ENCODE peak calls at places on chromosomes 6 and 20, in five cellular contexts. L, D, Z, O and G are unnamed samples.

GRCh38 chr20:36745234-36745926 is 510 bp downstream of the NDRG3 start:
- DNase-seq in O (no peak), L (no peak), D (no peak), Z (no peak), G (no peak)

GRCh38 chr6:43445576-43445975 is 9.8 kb downstream of the DLK2 start:
- DNase-seq in D (no peak), L (no peak), O (no peak), Z (no peak), G (no peak)

GRCh38 chr6:118980063-118980462 is 45.1 kb upstream of the MCM9 start:
- DNase-seq in Z (no peak), O (peak), D (no peak), L (no peak), G (no peak)

GRCh38 chr6:43831211-43831610 is 61.2 kb downstream of the VEGFA start:
- DNase-seq in L (no peak), O (peak), Z (peak), D (no peak), G (no peak)

GRCh38 chr20:58709013-58709702 is 16.6 kb downstream of the NPEPL1 start:
- DNase-seq in D (no peak), Z (no peak), L (no peak), O (no peak), G (no peak)

GRCh38 chr6:14375940-14376339 is 258.4 kb downstream of the CD83 start:
- DNase-seq in L (no peak), Z (no peak), D (no peak), O (no peak), G (no peak)

GRCh38 chr20:48283470-48284110 is 498.3 kb upstream of the SULF2 start:
- DNase-seq in O (peak), Z (peak), L (peak), D (no peak), G (no peak)

GRCh38 chr6:131255911-131256310 is 120.6 kb downstream of the AKAP7 start:
- DNase-seq in Z (no peak), D (no peak), L (peak), O (peak), G (no peak)

GRCh38 chr20:15039088-15039762 is 701.8 kb upstream of the FLRT3 start:
- DNase-seq in L (peak), D (no peak), O (peak), Z (no peak), G (no peak)

GRCh38 chr20:47172579-47172978 is 183.9 kb downstream of the ZMYND8 start:
- DNase-seq in O (no peak), D (no peak), Z (no peak), L (no peak), G (no peak)

GRCh38 chr6:157438611-157439109 is 57.7 kb downstream of the ZDHHC14 start:
- DNase-seq in O (no peak), L (no peak), Z (no peak), D (no peak), G (no peak)

GRCh38 chr6:571892-572291 is 85.0 kb downstream of the HUS1B start:
- DNase-seq in D (no peak), Z (no peak), O (no peak), L (no peak), G (no peak)

GRCh38 chr6:14518515-14519217 is 401.1 kb downstream of the CD83 start:
- DNase-seq in L (no peak), D (no peak), O (no peak), Z (no peak), G (peak)

GRCh38 chr6:56804996-56805395 is 149.9 kb upstream of the BEND6 start:
- DNase-seq in L (no peak), D (no peak), Z (no peak), O (peak), G (no peak)

GRCh38 chr6:78398292-78398691 is 469.1 kb upstream of the IRAK1BP1 start:
- DNase-seq in D (no peak), Z (no peak), L (no peak), O (no peak), G (no peak)

GRCh38 chr6:45586216-45587171 is 208.8 kb upstream of the SUPT3H start:
- DNase-seq in O (peak), Z (peak), L (peak), D (no peak), G (no peak)

GRCh38 chr6:33430991-33431879 is 11.4 kb downstream of the SYNGAP1 start:
- DNase-seq in O (no peak), D (no peak), Z (peak), L (no peak), G (no peak)

GRCh38 chr20:53884859-53885654 is 185.3 kb downstream of the BCAS1 start:
- DNase-seq in L (no peak), O (peak), Z (no peak), D (no peak), G (no peak)

GRCh38 chr6:16153451-16153850 is 24.6 kb downstream of the MYLIP start:
- DNase-seq in O (no peak), L (no peak), D (no peak), Z (no peak), G (no peak)

GRCh38 chr6:158586652-158587051 is 26.8 kb downstream of the TMEM181 start:
- DNase-seq in O (no peak), L (no peak), D (no peak), Z (no peak), G (no peak)

GRCh38 chr6:35754452-35755321 is 17.9 kb downstream of the ARMC12 start:
- DNase-seq in O (peak), D (peak), L (peak), Z (no peak), G (no peak)

GRCh38 chr6:138331444-138331843 is 46.3 kb upstream of the SMIM28 start:
- DNase-seq in L (no peak), O (no peak), Z (no peak), D (no peak), G (no peak)

GRCh38 chr6:35725721-35726438 is 11.0 kb upstream of the ARMC12 start:
- DNase-seq in O (no peak), Z (peak), L (no peak), D (no peak), G (no peak)

DNA sequence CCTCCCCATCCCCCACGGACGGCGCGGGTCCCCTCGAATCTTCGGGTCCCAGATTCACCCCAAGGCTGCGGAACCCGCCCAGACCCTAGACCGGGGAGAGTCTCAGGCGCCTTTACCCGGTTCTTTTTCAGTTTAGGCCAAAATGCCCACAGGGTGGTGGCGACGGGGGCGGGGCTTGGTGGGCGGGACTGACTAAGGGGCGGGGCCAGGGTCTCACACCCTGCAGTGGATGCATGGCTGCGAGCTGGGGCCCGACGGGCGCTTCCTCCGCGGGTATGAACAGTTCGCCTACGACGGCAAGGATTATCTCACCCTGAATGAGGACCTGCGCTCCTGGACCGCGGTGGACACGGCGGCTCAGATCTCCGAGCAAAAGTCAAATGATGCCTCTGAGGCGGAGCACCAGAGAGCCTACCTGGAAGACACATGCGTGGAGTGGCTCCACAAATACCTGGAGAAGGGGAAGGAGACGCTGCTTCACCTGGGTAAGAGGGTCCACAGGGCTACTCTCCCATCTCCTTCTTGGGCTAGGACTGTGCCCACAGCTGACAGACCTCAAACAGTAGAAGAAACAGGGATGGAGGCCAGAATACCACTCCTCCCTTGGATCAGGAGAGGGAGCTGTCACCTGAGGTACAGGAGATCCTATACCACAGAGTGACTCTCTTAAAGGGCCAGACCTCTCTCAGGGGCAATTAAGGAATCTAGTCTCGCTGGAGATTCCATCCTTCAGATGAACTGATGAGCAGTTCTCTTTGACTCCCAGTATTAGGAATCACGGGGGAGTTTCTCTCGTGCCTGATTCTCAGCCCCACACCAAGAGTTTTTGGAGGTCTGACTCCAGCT is 945 bp downstream of the HLA-E start:
- DNase-seq in D (no peak), O (peak), Z (peak), L (peak), G (no peak)
- TF ChIP-seq CTCF in D (no peak), O (no peak), Z (no peak), L (no peak), G (no peak)

DNA sequence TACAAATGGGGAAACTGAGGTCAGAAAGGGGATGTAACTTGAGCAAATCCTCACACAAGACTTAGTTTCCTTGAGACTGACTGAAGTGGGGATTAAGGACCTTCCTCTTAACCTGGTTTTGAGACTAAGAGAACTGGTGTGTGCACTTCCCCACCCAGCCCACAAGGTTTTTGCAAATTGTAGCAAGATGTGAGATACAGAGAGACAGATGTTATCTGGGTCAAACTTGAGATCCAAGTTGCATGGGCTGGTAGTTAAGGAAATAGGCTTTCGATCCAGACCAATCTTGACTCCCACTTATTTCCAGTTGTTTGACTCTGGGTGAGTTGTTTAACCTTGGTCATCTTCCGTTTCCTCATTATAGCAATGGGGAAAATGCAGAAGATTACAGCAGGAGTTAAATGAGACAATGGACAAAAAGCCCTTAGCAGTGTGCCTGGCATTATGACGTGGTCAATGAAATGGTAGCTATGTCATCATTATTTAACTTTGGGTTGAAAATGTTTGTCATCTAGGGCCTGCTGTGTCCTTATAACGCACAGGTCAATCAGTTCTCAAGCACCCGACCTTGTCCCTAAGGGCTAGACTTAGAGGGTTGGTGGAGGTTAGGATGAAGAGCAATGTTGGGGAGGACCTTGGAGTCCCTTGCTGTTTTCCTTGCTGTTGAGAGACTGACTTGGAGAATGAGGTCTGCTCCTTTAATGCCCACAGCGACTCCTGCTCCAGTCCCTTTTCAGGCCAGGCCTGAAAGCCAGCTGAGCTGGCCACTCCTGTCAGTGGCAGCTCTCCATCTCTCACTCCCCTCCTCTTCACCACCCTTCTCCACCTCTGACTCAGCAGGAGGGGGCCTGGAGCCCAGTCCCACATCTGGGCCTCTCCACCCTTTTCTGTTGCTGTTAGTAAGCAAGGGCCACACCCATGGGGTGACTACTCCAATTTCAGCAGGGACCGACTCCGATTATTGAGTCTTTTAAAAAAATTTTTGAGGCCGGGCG is 1.9 kb downstream of the SNX21 start:
- DNase-seq in O (peak), L (peak), Z (no peak), D (no peak), G (no peak)
- H3K4me3 ChIP-seq in O (no peak), L (no peak), Z (no peak), D (no peak), G (peak)

GRCh38 chr6:24856246-24856599 is 57.5 kb upstream of the ARMH2 start:
- DNase-seq in L (no peak), D (no peak), Z (no peak), O (no peak), G (no peak)
- TF ChIP-seq CTCF in L (peak), D (no peak), Z (no peak), O (no peak), G (no peak)

GRCh38 chr6:96015321-96015790 is 418 bp upstream of the FUT9 start:
- DNase-seq in D (no peak), L (peak), O (no peak), Z (no peak), G (no peak)

GRCh38 chr6:96014846-96015245 is 928 bp upstream of the FUT9 start:
- DNase-seq in L (peak), D (no peak), O (no peak), Z (no peak), G (no peak)

GRCh38 chr6:96016781-96017180 is 1.0 kb downstream of the FUT9 start:
- DNase-seq in O (no peak), D (no peak), Z (no peak), L (no peak), G (no peak)

GRCh38 chr6:96013531-96013930 is 2.2 kb upstream of the FUT9 start:
- DNase-seq in Z (no peak), O (no peak), D (no peak), L (no peak), G (no peak)

GRCh38 chr6:96015791-96016776 is at the start of gene FUT9:
- DNase-seq in D (no peak), Z (peak), O (no peak), L (peak), G (no peak)
- H3K4me3 ChIP-seq in D (no peak), Z (no peak), O (no peak), L (peak), G (no peak)

GRCh38 chr6:104702126-104702841 is 157.4 kb downstream of the HACE1 start:
- DNase-seq in O (no peak), L (no peak), Z (no peak), D (no peak), G (no peak)
- TF ChIP-seq CTCF in O (no peak), L (no peak), Z (no peak), D (no peak), G (no peak)

GRCh38 chr6:136547871-136548270 is 2.4 kb downstream of the MAP7 start:
- DNase-seq in D (no peak), Z (no peak), O (no peak), L (no peak), G (no peak)

GRCh38 chr6:136547336-136547735 is 2.9 kb downstream of the MAP7 start:
- DNase-seq in D (no peak), O (peak), Z (no peak), L (no peak), G (no peak)

GRCh38 chr6:136550045-136550329 is 235 bp downstream of the MAP7 start:
- DNase-seq in D (no peak), Z (no peak), L (no peak), O (no peak), G (no peak)

GRCh38 chr6:136549359-136550044 is 720 bp downstream of the MAP7 start:
- DNase-seq in L (peak), D (no peak), Z (peak), O (peak), G (no peak)

GRCh38 chr6:136548582-136549330 is 1.5 kb downstream of the MAP7 start:
- DNase-seq in O (peak), Z (no peak), D (no peak), L (no peak), G (no peak)
- H3K4me3 ChIP-seq in O (peak), Z (no peak), D (peak), L (peak), G (no peak)

DNA sequence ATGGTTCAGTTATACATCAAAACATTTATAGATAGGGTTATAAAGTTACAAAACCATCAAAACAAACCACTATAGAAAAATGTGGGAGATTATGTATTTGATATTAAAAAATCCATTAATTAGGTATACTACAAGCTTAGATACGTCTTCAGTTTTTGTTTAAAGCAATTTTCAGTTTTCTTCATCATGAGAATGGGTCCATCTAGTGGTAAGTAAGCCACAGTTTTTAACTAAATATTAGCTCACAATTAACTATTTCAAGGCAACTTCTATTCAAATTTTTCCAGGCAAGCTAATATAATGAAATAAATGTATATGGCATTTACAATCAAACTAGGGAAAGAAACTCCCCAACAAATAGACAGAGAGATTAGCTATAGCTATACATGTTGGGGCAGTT is 44.4 kb downstream of the RNGTT start:
- DNase-seq in Z (no peak), O (no peak), D (no peak), L (no peak), G (no peak)
- TF ChIP-seq CTCF in Z (no peak), O (peak), D (peak), L (no peak), G (peak)

GRCh38 chr6:26311012-26311384 is 54.0 kb upstream of the BTN3A2 start:
- DNase-seq in D (no peak), O (peak), Z (no peak), L (no peak), G (no peak)
- H3K4me3 ChIP-seq in D (peak), O (no peak), Z (no peak), L (peak), G (peak)